ENCODE peak calls at places on chromosomes 3 and 15, in six cellular contexts. One of them, this sample, is unnamed.

GRCh38 chr15:79179108-79179561 is 88.6 kb upstream of the RASGRF1 start:
- DNase-seq in ureter: no peak
- DNase-seq in endothelial cell: no peak
- DNase-seq in endodermal cell: peak
- DNase-seq in psoas muscle: no peak
- DNase-seq in mesothelial cell of epicardium: no peak
- DNase-seq in this sample: no peak

GRCh38 chr3:66236281-66236680 is 15.5 kb downstream of the SLC25A26 start:
- DNase-seq in ureter: no peak
- DNase-seq in endothelial cell: no peak
- DNase-seq in endodermal cell: peak
- DNase-seq in psoas muscle: no peak
- DNase-seq in mesothelial cell of epicardium: no peak
- DNase-seq in this sample: no peak

GRCh38 chr3:159798951-159799350 is 189.7 kb upstream of the IL12A start:
- DNase-seq in ureter: no peak
- DNase-seq in endothelial cell: no peak
- DNase-seq in endodermal cell: no peak
- DNase-seq in psoas muscle: no peak
- DNase-seq in mesothelial cell of epicardium: no peak
- DNase-seq in this sample: no peak

GRCh38 chr3:27479816-27480543 is 4.2 kb downstream of the SLC4A7 start:
- DNase-seq in ureter: no peak
- DNase-seq in endothelial cell: no peak
- DNase-seq in endodermal cell: no peak
- DNase-seq in psoas muscle: no peak
- DNase-seq in mesothelial cell of epicardium: no peak
- DNase-seq in this sample: no peak

GRCh38 chr3:150252462-150252861 is 155.6 kb upstream of the TSC22D2 start:
- DNase-seq in ureter: no peak
- DNase-seq in endothelial cell: no peak
- DNase-seq in endodermal cell: no peak
- DNase-seq in psoas muscle: no peak
- DNase-seq in mesothelial cell of epicardium: no peak
- DNase-seq in this sample: no peak

GRCh38 chr15:67413770-67414429 is 107.0 kb upstream of the C15orf61 start:
- DNase-seq in ureter: no peak
- DNase-seq in endothelial cell: no peak
- DNase-seq in endodermal cell: no peak
- DNase-seq in psoas muscle: no peak
- DNase-seq in mesothelial cell of epicardium: no peak
- DNase-seq in this sample: no peak

GRCh38 chr3:136463170-136463569 is 213.0 kb downstream of the PCCB start:
- DNase-seq in ureter: no peak
- DNase-seq in endothelial cell: no peak
- DNase-seq in endodermal cell: no peak
- DNase-seq in psoas muscle: no peak
- DNase-seq in mesothelial cell of epicardium: no peak
- DNase-seq in this sample: no peak

GRCh38 chr3:194465920-194466570 is 20.8 kb downstream of the ATP13A3 start:
- DNase-seq in ureter: no peak
- DNase-seq in endothelial cell: no peak
- DNase-seq in endodermal cell: no peak
- DNase-seq in psoas muscle: no peak
- DNase-seq in mesothelial cell of epicardium: no peak
- DNase-seq in this sample: no peak

GRCh38 chr15:85479071-85479647 is 98.8 kb downstream of the AKAP13 start:
- DNase-seq in ureter: no peak
- DNase-seq in endothelial cell: no peak
- DNase-seq in endodermal cell: peak
- DNase-seq in psoas muscle: no peak
- DNase-seq in mesothelial cell of epicardium: no peak
- DNase-seq in this sample: no peak

GRCh38 chr15:41183580-41183979 is 47.0 kb downstream of the EXD1 start:
- DNase-seq in ureter: no peak
- DNase-seq in endothelial cell: no peak
- DNase-seq in endodermal cell: no peak
- DNase-seq in psoas muscle: no peak
- DNase-seq in mesothelial cell of epicardium: no peak
- DNase-seq in this sample: no peak